ENCODE peak calls at places on chromosomes 6 and 20, in five cellular contexts. One of them, this sample, is unnamed.

GRCh38 chr6:28586273-28586672 is 60.6 kb downstream of the GPX5 start:
- DNase-seq in AG08395: no peak
- DNase-seq in NCI-H1092: no peak
- DNase-seq in activated CD8-positive, alpha-beta memory T cell treated with anti-CD3 and anti-CD28 coated beads for 24 hours: no peak
- DNase-seq in heart left ventricle: no peak
- DNase-seq in this sample: no peak

GRCh38 chr6:158852312-158853071 is 33.3 kb upstream of the EZR start:
- DNase-seq in AG08395: no peak
- DNase-seq in heart left ventricle: no peak
- DNase-seq in activated CD8-positive, alpha-beta memory T cell treated with anti-CD3 and anti-CD28 coated beads for 24 hours: no peak
- DNase-seq in NCI-H1092: no peak
- DNase-seq in this sample: no peak

GRCh38 chr6:17679726-17680125 is 27.0 kb downstream of the NUP153 start:
- DNase-seq in heart left ventricle: no peak
- DNase-seq in AG08395: no peak
- DNase-seq in NCI-H1092: no peak
- DNase-seq in activated CD8-positive, alpha-beta memory T cell treated with anti-CD3 and anti-CD28 coated beads for 24 hours: no peak
- DNase-seq in this sample: no peak

GRCh38 chr6:15404700-15404980 is 158.8 kb downstream of the JARID2 start:
- DNase-seq in activated CD8-positive, alpha-beta memory T cell treated with anti-CD3 and anti-CD28 coated beads for 24 hours: no peak
- DNase-seq in NCI-H1092: no peak
- DNase-seq in heart left ventricle: no peak
- DNase-seq in AG08395: no peak
- DNase-seq in this sample: no peak

GRCh38 chr20:61588356-61589054 is 336.4 kb downstream of the CDH4 start:
- DNase-seq in AG08395: peak; percentile 58
- DNase-seq in heart left ventricle: peak; percentile 19
- DNase-seq in activated CD8-positive, alpha-beta memory T cell treated with anti-CD3 and anti-CD28 coated beads for 24 hours: no peak
- DNase-seq in NCI-H1092: no peak
- DNase-seq in this sample: peak; percentile 75

GRCh38 chr6:36781669-36782068 is 57.6 kb downstream of the CPNE5 start:
- DNase-seq in activated CD8-positive, alpha-beta memory T cell treated with anti-CD3 and anti-CD28 coated beads for 24 hours: no peak
- DNase-seq in heart left ventricle: no peak
- DNase-seq in AG08395: no peak
- DNase-seq in NCI-H1092: no peak
- DNase-seq in this sample: no peak

GRCh38 chr6:5202941-5203340 is 57.8 kb downstream of the LYRM4 start:
- DNase-seq in AG08395: no peak
- DNase-seq in NCI-H1092: no peak
- DNase-seq in activated CD8-positive, alpha-beta memory T cell treated with anti-CD3 and anti-CD28 coated beads for 24 hours: no peak
- DNase-seq in heart left ventricle: no peak
- DNase-seq in this sample: no peak

GRCh38 chr6:165098165-165098564 is 211.2 kb downstream of the C6orf118 start:
- DNase-seq in AG08395: no peak
- DNase-seq in activated CD8-positive, alpha-beta memory T cell treated with anti-CD3 and anti-CD28 coated beads for 24 hours: no peak
- DNase-seq in NCI-H1092: no peak
- DNase-seq in heart left ventricle: no peak
- DNase-seq in this sample: no peak

GRCh38 chr20:51656726-51657260 is 111.4 kb downstream of the ATP9A start:
- DNase-seq in AG08395: no peak
- DNase-seq in heart left ventricle: no peak
- DNase-seq in NCI-H1092: no peak
- DNase-seq in activated CD8-positive, alpha-beta memory T cell treated with anti-CD3 and anti-CD28 coated beads for 24 hours: no peak
- DNase-seq in this sample: no peak

GRCh38 chr20:43949741-43950618 is 35.3 kb downstream of the TOX2 start:
- DNase-seq in activated CD8-positive, alpha-beta memory T cell treated with anti-CD3 and anti-CD28 coated beads for 24 hours: peak; percentile 83
- DNase-seq in AG08395: no peak
- DNase-seq in heart left ventricle: peak; percentile 38
- DNase-seq in NCI-H1092: no peak
- DNase-seq in this sample: no peak

GRCh38 chr6:19312291-19312978 is 524.7 kb upstream of the ID4 start:
- DNase-seq in NCI-H1092: no peak
- DNase-seq in AG08395: no peak
- DNase-seq in activated CD8-positive, alpha-beta memory T cell treated with anti-CD3 and anti-CD28 coated beads for 24 hours: no peak
- DNase-seq in heart left ventricle: no peak
- DNase-seq in this sample: no peak

GRCh38 chr20:13348301-13349239 is 127.5 kb downstream of the ISM1 start:
- DNase-seq in activated CD8-positive, alpha-beta memory T cell treated with anti-CD3 and anti-CD28 coated beads for 24 hours: no peak
- DNase-seq in heart left ventricle: no peak
- DNase-seq in NCI-H1092: no peak
- DNase-seq in AG08395: peak; percentile 33
- DNase-seq in this sample: no peak

GRCh38 chr20:49306903-49307336 is 29.1 kb upstream of the ZNFX1 start:
- DNase-seq in activated CD8-positive, alpha-beta memory T cell treated with anti-CD3 and anti-CD28 coated beads for 24 hours: no peak
- DNase-seq in NCI-H1092: no peak
- DNase-seq in AG08395: no peak
- DNase-seq in heart left ventricle: no peak
- DNase-seq in this sample: no peak

GRCh38 chr6:37493047-37493995 is 6.4 kb downstream of the CCDC167 start:
- DNase-seq in activated CD8-positive, alpha-beta memory T cell treated with anti-CD3 and anti-CD28 coated beads for 24 hours: no peak
- DNase-seq in heart left ventricle: no peak
- DNase-seq in NCI-H1092: peak; percentile 79
- DNase-seq in AG08395: no peak
- DNase-seq in this sample: no peak

GRCh38 chr6:158567871-158568401 is 8.0 kb downstream of the TMEM181 start:
- DNase-seq in heart left ventricle: no peak
- DNase-seq in NCI-H1092: no peak
- DNase-seq in activated CD8-positive, alpha-beta memory T cell treated with anti-CD3 and anti-CD28 coated beads for 24 hours: no peak
- DNase-seq in AG08395: no peak
- DNase-seq in this sample: no peak

GRCh38 chr6:166313255-166314070 is 5.3 kb upstream of the PRR18 start:
- DNase-seq in activated CD8-positive, alpha-beta memory T cell treated with anti-CD3 and anti-CD28 coated beads for 24 hours: peak; percentile 78
- DNase-seq in NCI-H1092: peak; percentile 33
- DNase-seq in heart left ventricle: no peak
- DNase-seq in AG08395: peak; percentile 28
- DNase-seq in this sample: peak; percentile 11

GRCh38 chr6:108656834-108657233 is 96.1 kb downstream of the FOXO3 start:
- DNase-seq in heart left ventricle: no peak
- DNase-seq in activated CD8-positive, alpha-beta memory T cell treated with anti-CD3 and anti-CD28 coated beads for 24 hours: no peak
- DNase-seq in NCI-H1092: no peak
- DNase-seq in AG08395: no peak
- DNase-seq in this sample: no peak

GRCh38 chr6:125222531-125223455 is 69.2 kb downstream of the TPD52L1 start:
- DNase-seq in heart left ventricle: no peak
- DNase-seq in NCI-H1092: no peak
- DNase-seq in activated CD8-positive, alpha-beta memory T cell treated with anti-CD3 and anti-CD28 coated beads for 24 hours: no peak
- DNase-seq in AG08395: no peak
- DNase-seq in this sample: no peak

GRCh38 chr20:43102394-43102793 is 87.3 kb downstream of the PTPRT start:
- DNase-seq in activated CD8-positive, alpha-beta memory T cell treated with anti-CD3 and anti-CD28 coated beads for 24 hours: no peak
- DNase-seq in NCI-H1092: no peak
- DNase-seq in heart left ventricle: no peak
- DNase-seq in AG08395: no peak
- DNase-seq in this sample: no peak

GRCh38 chr6:156977527-156978291 is 200.5 kb downstream of the ARID1B start:
- DNase-seq in NCI-H1092: peak; percentile 43
- DNase-seq in activated CD8-positive, alpha-beta memory T cell treated with anti-CD3 and anti-CD28 coated beads for 24 hours: no peak
- DNase-seq in heart left ventricle: peak; percentile 50
- DNase-seq in AG08395: peak; percentile 22
- DNase-seq in this sample: peak; percentile 53

GRCh38 chr6:36276581-36277536 is 7.0 kb downstream of the PNPLA1 start:
- DNase-seq in AG08395: no peak
- DNase-seq in activated CD8-positive, alpha-beta memory T cell treated with anti-CD3 and anti-CD28 coated beads for 24 hours: no peak
- DNase-seq in heart left ventricle: no peak
- DNase-seq in NCI-H1092: no peak
- DNase-seq in this sample: no peak

GRCh38 chr6:36347635-36348034 is 10.9 kb upstream of the BNIP5 start:
- DNase-seq in AG08395: no peak
- DNase-seq in activated CD8-positive, alpha-beta memory T cell treated with anti-CD3 and anti-CD28 coated beads for 24 hours: no peak
- DNase-seq in heart left ventricle: no peak
- DNase-seq in NCI-H1092: no peak
- DNase-seq in this sample: peak; percentile 82

GRCh38 chr6:68007717-68008116 is 627.4 kb upstream of the ADGRB3 start:
- DNase-seq in AG08395: no peak
- DNase-seq in NCI-H1092: no peak
- DNase-seq in heart left ventricle: no peak
- DNase-seq in activated CD8-positive, alpha-beta memory T cell treated with anti-CD3 and anti-CD28 coated beads for 24 hours: no peak
- DNase-seq in this sample: no peak

GRCh38 chr20:20699144-20699543 is 13.3 kb downstream of the RALGAPA2 start:
- DNase-seq in activated CD8-positive, alpha-beta memory T cell treated with anti-CD3 and anti-CD28 coated beads for 24 hours: no peak
- DNase-seq in AG08395: no peak
- DNase-seq in heart left ventricle: no peak
- DNase-seq in NCI-H1092: no peak
- DNase-seq in this sample: no peak

GRCh38 chr6:4349931-4350330 is 214.6 kb upstream of the ECI2 start:
- DNase-seq in heart left ventricle: no peak
- DNase-seq in NCI-H1092: no peak
- DNase-seq in AG08395: no peak
- DNase-seq in activated CD8-positive, alpha-beta memory T cell treated with anti-CD3 and anti-CD28 coated beads for 24 hours: no peak
- DNase-seq in this sample: no peak

GRCh38 chr6:150928882-150929281 is 63.4 kb downstream of the MTHFD1L start:
- DNase-seq in NCI-H1092: no peak
- DNase-seq in heart left ventricle: no peak
- DNase-seq in AG08395: no peak
- DNase-seq in activated CD8-positive, alpha-beta memory T cell treated with anti-CD3 and anti-CD28 coated beads for 24 hours: no peak
- DNase-seq in this sample: no peak

GRCh38 chr20:43923322-43923721 is 8.7 kb downstream of the TOX2 start:
- DNase-seq in AG08395: no peak
- DNase-seq in heart left ventricle: no peak
- DNase-seq in activated CD8-positive, alpha-beta memory T cell treated with anti-CD3 and anti-CD28 coated beads for 24 hours: no peak
- DNase-seq in NCI-H1092: no peak
- DNase-seq in this sample: no peak

GRCh38 chr6:145669627-145670034 is 65.7 kb downstream of the EPM2A start:
- DNase-seq in heart left ventricle: no peak
- DNase-seq in NCI-H1092: no peak
- DNase-seq in AG08395: peak; percentile 50
- DNase-seq in activated CD8-positive, alpha-beta memory T cell treated with anti-CD3 and anti-CD28 coated beads for 24 hours: no peak
- DNase-seq in this sample: peak; percentile 81

GRCh38 chr6:37060195-37060559 is 54.7 kb downstream of the FGD2 start:
- DNase-seq in NCI-H1092: no peak
- DNase-seq in AG08395: no peak
- DNase-seq in heart left ventricle: no peak
- DNase-seq in activated CD8-positive, alpha-beta memory T cell treated with anti-CD3 and anti-CD28 coated beads for 24 hours: no peak
- DNase-seq in this sample: no peak

GRCh38 chr6:142395768-142396231 is 94.0 kb downstream of the ADGRG6 start:
- DNase-seq in NCI-H1092: no peak
- DNase-seq in AG08395: no peak
- DNase-seq in heart left ventricle: no peak
- DNase-seq in activated CD8-positive, alpha-beta memory T cell treated with anti-CD3 and anti-CD28 coated beads for 24 hours: no peak
- DNase-seq in this sample: peak; percentile 71

GRCh38 chr6:30685157-30685976 is 1.1 kb downstream of the PPP1R18 start:
- DNase-seq in activated CD8-positive, alpha-beta memory T cell treated with anti-CD3 and anti-CD28 coated beads for 24 hours: peak; percentile 73
- DNase-seq in NCI-H1092: no peak
- DNase-seq in heart left ventricle: no peak
- DNase-seq in AG08395: no peak
- DNase-seq in this sample: no peak

GRCh38 chr20:10315138-10315537 is 96.5 kb downstream of the SNAP25 start:
- DNase-seq in heart left ventricle: no peak
- DNase-seq in NCI-H1092: no peak
- DNase-seq in activated CD8-positive, alpha-beta memory T cell treated with anti-CD3 and anti-CD28 coated beads for 24 hours: no peak
- DNase-seq in AG08395: no peak
- DNase-seq in this sample: no peak

GRCh38 chr6:166500246-166500645 is 86.2 kb downstream of the RAMACL start:
- DNase-seq in AG08395: no peak
- DNase-seq in heart left ventricle: peak; percentile 7
- DNase-seq in NCI-H1092: no peak
- DNase-seq in activated CD8-positive, alpha-beta memory T cell treated with anti-CD3 and anti-CD28 coated beads for 24 hours: no peak
- DNase-seq in this sample: no peak

GRCh38 chr6:159899994-159900745 is 9.4 kb downstream of the MAS1 start:
- DNase-seq in heart left ventricle: no peak
- DNase-seq in activated CD8-positive, alpha-beta memory T cell treated with anti-CD3 and anti-CD28 coated beads for 24 hours: no peak
- DNase-seq in AG08395: peak; percentile 68
- DNase-seq in NCI-H1092: no peak
- DNase-seq in this sample: peak; percentile 85

GRCh38 chr6:24909281-24910216 is 26.2 kb downstream of the RIPOR2 start:
- DNase-seq in NCI-H1092: no peak
- DNase-seq in activated CD8-positive, alpha-beta memory T cell treated with anti-CD3 and anti-CD28 coated beads for 24 hours: no peak
- DNase-seq in heart left ventricle: no peak
- DNase-seq in AG08395: no peak
- DNase-seq in this sample: no peak

GRCh38 chr6:47188588-47189021 is 121.1 kb downstream of the TNFRSF21 start:
- DNase-seq in heart left ventricle: no peak
- DNase-seq in AG08395: peak; percentile 50
- DNase-seq in NCI-H1092: no peak
- DNase-seq in activated CD8-positive, alpha-beta memory T cell treated with anti-CD3 and anti-CD28 coated beads for 24 hours: no peak
- DNase-seq in this sample: peak; percentile 83

This sample was measured in astrocyte.